ENCODE peak calls at places on chromosomes 6 and 20, in five cellular contexts. F is osteocyte, P is fibroblast of the aortic adventitia, T is fibroblast of pulmonary artery, H is T-helper 9 cell. Q is an unnamed sample.

GRCh38 chr20:11807070-11807741 is 110.5 kb upstream of the BTBD3 start:
- DNase-seq in F (no peak), P (peak), T (peak), H (no peak), Q (no peak)

GRCh38 chr6:26205625-26206574 is 118.7 kb downstream of the HFE start:
- DNase-seq in F (no peak), P (peak), T (peak), H (no peak), Q (no peak)

GRCh38 chr6:52925919-52926792 is 16.7 kb upstream of the GSTA3 start:
- DNase-seq in F (no peak), P (no peak), T (no peak), H (no peak), Q (no peak)

GRCh38 chr6:130778946-130779657 is 48.1 kb upstream of the SMLR1 start:
- DNase-seq in F (no peak), P (peak), T (peak), H (no peak), Q (no peak)

GRCh38 chr6:109442393-109442924 is 1.9 kb downstream of the SMPD2 start:
- DNase-seq in F (no peak), P (no peak), T (no peak), H (no peak), Q (no peak)

GRCh38 chr20:19628570-19629134 is 129.4 kb upstream of the RIN2 start:
- DNase-seq in F (no peak), P (peak), T (peak), H (peak), Q (no peak)

GRCh38 chr6:65760285-65760684 is 53.3 kb upstream of the EYS start:
- DNase-seq in F (no peak), P (no peak), T (no peak), H (no peak), Q (no peak)

GRCh38 chr6:125511809-125512341 is 210.1 kb upstream of the HDDC2 start:
- DNase-seq in F (no peak), P (peak), T (peak), H (no peak), Q (no peak)

GRCh38 chr6:137866200-137866913 is 702 bp upstream of the TNFAIP3 start:
- DNase-seq in F (no peak), P (no peak), T (no peak), H (no peak), Q (no peak)

GRCh38 chr6:135054238-135054574 is 416 bp downstream of the HBS1L start:
- DNase-seq in F (no peak), P (no peak), T (peak), H (peak), Q (no peak)